ENCODE peak calls at places on chromosomes 5 and 9, in nine cellular contexts. K is SK-N-SH; R is transverse colon; U is CD8-positive, alpha-beta T cell; V is cardiac muscle cell; Y is astrocyte; H is PC-3; C is left ventricle myocardium inferior; Z is WERI-Rb-1. A is an unnamed sample.

GRCh38 chr5:127089206-127089605 is 15.9 kb upstream of the C5orf63 start:
- DNase-seq in K (no peak), R (no peak), U (no peak), V (no peak), Y (peak), H (no peak), C (no peak), Z (no peak), A (no peak)

GRCh38 chr9:121269888-121270254 is 1.9 kb downstream of the GSN start:
- DNase-seq in K (no peak), R (no peak), U (no peak), V (no peak), Y (no peak), H (peak), C (no peak), Z (no peak), A (no peak)

GRCh38 chr5:21806943-21807342 is 1046.2 kb downstream of the CDH12 start:
- DNase-seq in K (no peak), R (no peak), U (no peak), V (peak), Y (no peak), H (peak), C (no peak), Z (no peak), A (no peak)

GRCh38 chr9:109735796-109736195 is 44.2 kb upstream of the PALM2AKAP2 start:
- DNase-seq in K (no peak), R (no peak), U (no peak), V (peak), Y (no peak), H (no peak), C (no peak), Z (no peak), A (no peak)

GRCh38 chr9:135130266-135130976 is 43.0 kb downstream of the OLFM1 start:
- DNase-seq in K (no peak), R (peak), U (no peak), V (no peak), Y (no peak), H (no peak), C (no peak), Z (no peak), A (no peak)

GRCh38 chr5:142618125-142618524 is 67.8 kb downstream of the FGF1 start:
- DNase-seq in K (no peak), R (no peak), U (no peak), V (peak), Y (peak), H (peak), C (no peak), Z (no peak), A (no peak)

GRCh38 chr9:2267171-2267740 is 252.1 kb downstream of the SMARCA2 start:
- DNase-seq in K (no peak), R (no peak), U (no peak), V (peak), Y (peak), H (no peak), C (peak), Z (no peak), A (no peak)

GRCh38 chr5:91332267-91333044 is 50.7 kb downstream of the ARRDC3 start:
- DNase-seq in K (no peak), R (no peak), U (no peak), V (peak), Y (peak), H (peak), C (no peak), Z (no peak), A (no peak)

GRCh38 chr5:81420039-81420667 is 26.2 kb upstream of the ACOT12 start:
- DNase-seq in K (no peak), R (no peak), U (no peak), V (peak), Y (peak), H (peak), C (no peak), Z (no peak), A (no peak)

GRCh38 chr5:155316310-155316709 is 302.8 kb downstream of the KIF4B start:
- DNase-seq in K (no peak), R (no peak), U (no peak), V (no peak), Y (no peak), H (no peak), C (no peak), Z (peak), A (no peak)

GRCh38 chr5:1319436-1320343 is 24.8 kb upstream of the TERT start:
- DNase-seq in K (no peak), R (no peak), U (no peak), V (no peak), Y (no peak), H (no peak), C (no peak), Z (peak), A (no peak)

GRCh38 chr5:143657814-143658395 is 154.1 kb upstream of the HMHB1 start:
- DNase-seq in K (no peak), R (no peak), U (no peak), V (no peak), Y (no peak), H (peak), C (no peak), Z (no peak), A (no peak)

GRCh38 chr9:96040591-96041461 is 165.3 kb downstream of the ERCC6L2 start:
- DNase-seq in K (no peak), R (no peak), U (no peak), V (no peak), Y (no peak), H (peak), C (no peak), Z (no peak), A (no peak)

GRCh38 chr9:91101598-91102168 is 260.0 kb downstream of the AUH start:
- DNase-seq in K (no peak), R (peak), U (peak), V (no peak), Y (no peak), H (no peak), C (no peak), Z (no peak), A (no peak)

GRCh38 chr9:89436963-89437625 is 60.8 kb downstream of the SEMA4D start:
- DNase-seq in K (no peak), R (peak), U (peak), V (no peak), Y (no peak), H (no peak), C (no peak), Z (no peak), A (no peak)

GRCh38 chr5:128764910-128765309 is 200.4 kb upstream of the SLC27A6 start:
- DNase-seq in K (no peak), R (no peak), U (no peak), V (no peak), Y (no peak), H (no peak), C (peak), Z (no peak), A (no peak)

GRCh38 chr5:87829214-87829551 is 416.5 kb upstream of the CCNH start:
- DNase-seq in K (no peak), R (no peak), U (no peak), V (peak), Y (peak), H (peak), C (peak), Z (no peak), A (no peak)

GRCh38 chr9:9117866-9118265 is 1318.3 kb upstream of the DMAC1 start:
- DNase-seq in K (no peak), R (no peak), U (no peak), V (no peak), Y (no peak), H (no peak), C (no peak), Z (no peak), A (no peak)

GRCh38 chr5:143074414-143074996 is 304.3 kb downstream of the ARHGAP26 start:
- DNase-seq in K (no peak), R (no peak), U (no peak), V (no peak), Y (no peak), H (no peak), C (no peak), Z (no peak), A (no peak)

GRCh38 chr9:137449931-137450537 is 8.9 kb upstream of the ENTPD8 start:
- DNase-seq in K (no peak), R (peak), U (peak), V (no peak), Y (no peak), H (no peak), C (no peak), Z (no peak), A (no peak)

GRCh38 chr5:59460368-59461153 is 433.0 kb downstream of the PDE4D start:
- DNase-seq in K (no peak), R (no peak), U (no peak), V (no peak), Y (no peak), H (no peak), C (no peak), Z (peak), A (no peak)

GRCh38 chr5:96114736-96115466 is 153.2 kb upstream of the ELL2 start:
- DNase-seq in K (no peak), R (no peak), U (no peak), V (peak), Y (peak), H (peak), C (no peak), Z (no peak), A (peak)

GRCh38 chr9:79028101-79028500 is 543.7 kb upstream of the TLE4 start:
- DNase-seq in K (no peak), R (no peak), U (no peak), V (no peak), Y (peak), H (peak), C (no peak), Z (no peak), A (no peak)

GRCh38 chr9:113645224-113645971 is 181.9 kb downstream of the RGS3 start:
- DNase-seq in K (no peak), R (no peak), U (no peak), V (no peak), Y (no peak), H (no peak), C (no peak), Z (no peak), A (no peak)

GRCh38 chr5:135426102-135427082 is 20.8 kb downstream of the DCANP1 start:
- DNase-seq in K (peak), R (no peak), U (no peak), V (peak), Y (peak), H (peak), C (no peak), Z (peak), A (no peak)

GRCh38 chr5:127928053-127928452 is 155.5 kb upstream of the SLC12A2 start:
- DNase-seq in K (no peak), R (peak), U (no peak), V (no peak), Y (no peak), H (no peak), C (no peak), Z (no peak), A (no peak)

GRCh38 chr5:130975299-130975698 is 189.8 kb downstream of the HINT1 start:
- DNase-seq in K (no peak), R (no peak), U (no peak), V (no peak), Y (no peak), H (no peak), C (no peak), Z (no peak), A (no peak)

GRCh38 chr5:110807174-110807573 is 68.4 kb downstream of the SLC25A46 start:
- DNase-seq in K (no peak), R (peak), U (no peak), V (peak), Y (no peak), H (no peak), C (peak), Z (no peak), A (no peak)

GRCh38 chr5:113112435-113112834 is 135.8 kb downstream of the DCP2 start:
- DNase-seq in K (no peak), R (no peak), U (no peak), V (peak), Y (peak), H (peak), C (no peak), Z (no peak), A (no peak)

GRCh38 chr9:118961857-118962256 is 407.4 kb downstream of the BRINP1 start:
- DNase-seq in K (no peak), R (no peak), U (no peak), V (no peak), Y (peak), H (no peak), C (no peak), Z (no peak), A (no peak)

GRCh38 chr5:90037646-90038045 is 371.9 kb downstream of the CETN3 start:
- DNase-seq in K (no peak), R (no peak), U (no peak), V (peak), Y (peak), H (no peak), C (no peak), Z (peak), A (no peak)

GRCh38 chr5:66443462-66444130 is 152.6 kb upstream of the MAST4 start:
- DNase-seq in K (no peak), R (no peak), U (no peak), V (peak), Y (peak), H (no peak), C (no peak), Z (no peak), A (no peak)

GRCh38 chr5:175698401-175699115 is 40.7 kb downstream of the HRH2 start:
- DNase-seq in K (no peak), R (no peak), U (no peak), V (no peak), Y (no peak), H (no peak), C (no peak), Z (no peak), A (no peak)

GRCh38 chr9:94156549-94157407 is 72.5 kb downstream of the PTPDC1 start:
- DNase-seq in K (no peak), R (peak), U (no peak), V (peak), Y (peak), H (peak), C (peak), Z (no peak), A (no peak)

GRCh38 chr5:19767987-19768386 is 220.0 kb downstream of the CDH18 start:
- DNase-seq in K (no peak), R (no peak), U (no peak), V (no peak), Y (no peak), H (peak), C (no peak), Z (no peak), A (no peak)

GRCh38 chr9:68496356-68496755 is 44.3 kb downstream of the TMEM252 start:
- DNase-seq in K (no peak), R (no peak), U (no peak), V (no peak), Y (no peak), H (no peak), C (no peak), Z (no peak), A (no peak)

GRCh38 chr5:159518361-159518760 is 188.1 kb upstream of the IL12B start:
- DNase-seq in K (no peak), R (no peak), U (no peak), V (peak), Y (peak), H (peak), C (no peak), Z (no peak), A (no peak)

DNA sequence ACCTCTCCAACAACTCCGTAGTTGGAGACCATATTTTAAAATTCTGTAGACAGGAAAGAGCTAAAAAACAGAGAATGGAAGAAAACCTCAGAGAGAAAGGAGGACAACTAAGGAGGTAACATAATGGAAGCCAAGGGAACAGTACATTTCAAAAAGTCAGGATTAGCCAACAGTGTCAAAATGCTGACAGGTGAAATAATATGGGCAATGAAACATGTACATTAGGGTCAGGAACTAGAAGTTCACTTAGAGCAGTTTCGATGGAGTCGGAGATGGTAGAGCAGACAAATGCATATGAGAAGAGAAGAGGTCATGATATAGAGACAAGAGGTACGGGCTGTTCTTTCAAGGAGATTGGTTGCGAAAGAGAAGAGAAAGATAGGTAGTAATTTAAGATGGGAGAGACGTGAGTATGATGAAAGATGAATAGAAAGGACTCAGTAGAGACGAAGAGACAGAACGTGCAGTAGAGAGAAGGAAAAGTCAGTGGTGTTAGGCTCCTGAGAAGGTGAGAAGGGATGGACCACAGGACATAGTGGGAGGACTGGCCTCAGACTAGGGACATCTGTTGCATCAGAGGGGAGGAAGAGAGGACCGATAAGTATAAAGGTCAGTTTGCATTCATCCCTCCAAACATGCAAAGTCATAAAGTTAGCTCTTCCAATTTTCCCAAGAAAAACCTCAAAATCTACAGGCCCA is 25.6 kb downstream of the NRG2 start:
- DNase-seq in K (no peak), R (no peak), U (no peak), V (no peak), Y (no peak), H (no peak), C (no peak), Z (no peak), A (no peak)
- H3K4me3 ChIP-seq in K (no peak), R (no peak), U (no peak), V (no peak), Y (no peak), H (no peak), C (no peak), Z (no peak), A (no peak)

DNA sequence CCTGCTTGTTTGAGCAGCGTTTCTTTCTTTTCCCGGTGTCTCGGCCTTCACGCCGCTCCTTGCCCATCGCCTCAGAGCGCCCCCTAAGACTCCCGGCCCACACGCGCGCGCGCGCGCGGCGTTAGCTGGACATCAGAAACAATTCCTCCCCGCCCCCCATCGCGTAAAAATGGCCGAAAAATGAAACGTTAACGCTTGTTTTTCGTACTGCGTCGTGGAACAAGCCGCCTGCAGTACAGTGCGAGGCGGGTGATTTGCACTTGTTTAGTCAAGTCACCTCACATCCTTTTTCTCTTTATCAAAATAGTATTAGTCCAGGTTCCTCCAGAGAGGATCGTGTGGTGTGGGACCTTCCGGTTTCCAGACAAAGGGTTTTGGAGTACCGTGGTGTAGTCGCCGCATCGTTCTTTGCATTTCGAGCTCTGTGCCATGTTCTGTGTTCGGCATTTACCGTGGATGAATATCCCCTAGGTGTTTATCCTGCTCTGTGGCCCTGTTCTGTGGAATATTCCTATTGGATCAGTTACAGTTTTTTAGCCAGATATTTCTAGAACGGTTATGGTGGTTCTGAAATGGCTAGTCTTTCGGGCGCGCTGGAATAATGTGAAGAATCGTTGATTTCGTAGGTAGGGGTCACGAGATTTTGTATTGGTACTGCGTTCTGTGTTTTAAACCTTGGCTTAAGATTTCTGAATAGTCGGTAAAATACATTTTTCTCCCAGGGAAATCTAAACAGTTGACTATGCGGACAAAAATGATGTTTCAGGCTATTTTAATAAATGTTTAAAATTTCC is 1.0 kb downstream of the MATR3 start:
- DNase-seq in K (peak), R (peak), U (peak), V (peak), Y (peak), H (peak), C (peak), Z (peak), A (no peak)
- TF ChIP-seq CTCF in K (peak), R (no peak), U (no peak), V (peak), Y (peak), H (peak), C (peak), Z (peak), A (peak)

DNA sequence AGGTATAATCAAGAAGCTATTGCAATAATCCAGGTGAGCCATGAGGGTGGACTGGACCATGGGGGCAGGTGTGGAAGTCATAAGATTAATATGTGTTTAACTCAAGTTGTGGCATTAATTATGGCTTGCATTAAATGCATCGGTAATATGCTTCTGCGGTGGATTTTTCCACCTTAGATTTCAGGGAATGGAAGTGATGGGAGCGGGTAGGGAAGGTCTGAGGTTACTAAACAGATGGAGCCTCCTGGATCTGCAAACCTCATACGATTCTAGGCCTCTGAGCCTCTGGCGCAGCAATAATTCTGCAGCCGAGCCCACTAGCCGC is 286 bp upstream of the ZNF483 start:
- DNase-seq in K (no peak), R (no peak), U (no peak), V (no peak), Y (no peak), H (no peak), C (no peak), Z (no peak), A (no peak)
- H3K4me3 ChIP-seq in K (peak), R (peak), U (peak), V (peak), Y (peak), H (peak), C (peak), Z (peak), A (peak)

DNA sequence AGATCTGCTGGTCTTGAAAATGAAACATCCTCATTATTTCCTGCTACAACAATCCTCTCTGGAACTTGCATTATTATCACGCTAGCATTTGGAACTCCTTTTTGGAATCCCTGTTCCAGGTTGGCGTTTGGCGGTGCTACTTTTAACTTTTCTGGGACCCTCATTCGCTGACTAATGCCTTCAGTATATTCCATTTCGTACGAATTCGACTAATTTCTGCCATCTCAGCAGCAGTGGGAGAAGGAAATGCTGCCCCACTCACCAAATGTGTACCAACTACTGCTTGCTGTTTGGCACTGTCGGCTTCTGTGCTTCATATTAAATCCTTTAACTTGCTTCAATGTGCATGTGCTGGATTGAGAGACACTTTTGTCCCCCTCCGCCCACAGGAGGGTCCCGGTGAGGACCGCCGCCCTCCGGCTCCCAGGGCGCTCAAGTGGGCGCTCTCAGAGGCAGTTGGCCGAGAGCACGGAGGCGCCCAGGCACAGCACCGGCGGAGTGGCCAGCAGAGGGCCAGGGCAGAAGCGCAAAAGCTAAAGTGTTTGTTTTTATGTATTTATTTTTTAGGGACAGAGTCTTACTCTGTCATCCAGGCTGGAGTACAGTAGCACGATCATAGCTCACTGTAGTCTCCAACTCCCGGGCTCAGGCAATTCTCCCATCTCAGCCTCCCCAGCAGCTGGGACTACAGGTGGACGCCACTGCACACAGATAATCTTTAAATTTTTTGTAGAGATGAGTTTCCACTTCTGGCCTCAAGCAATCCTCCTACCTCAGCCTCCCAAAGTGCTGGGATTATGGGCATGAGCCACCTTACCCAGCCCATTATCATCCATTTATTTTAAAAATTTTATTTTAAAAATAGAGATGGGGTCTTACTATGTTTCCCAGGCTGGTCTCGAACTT is 11.9 kb downstream of the PDE6A start:
- DNase-seq in K (peak), R (no peak), U (no peak), V (no peak), Y (no peak), H (peak), C (no peak), Z (no peak), A (no peak)
- TF ChIP-seq CTCF in K (peak), R (no peak), U (no peak), V (peak), Y (peak), H (peak), C (peak), Z (no peak), A (no peak)

A was measured in GM12864.